ENCODE peak calls at places on chromosomes 16 and 17, in six cellular contexts. R is Karpas-422, A is HCT116, O is bronchial epithelial cell, M is cardiac muscle cell, Z is prostate gland. J is an unnamed sample. For H3K36me3, the result is how much of the 10 kb centered on the place peaks cover.

GRCh38 chr17:73293480-73293911 is 18.3 kb downstream of the CDC42EP4 start:
- DNase-seq in R (no peak), A (peak), O (peak), M (peak), Z (peak), J (no peak)

GRCh38 chr17:58303981-58304734 is 23.4 kb upstream of the MPO start:
- DNase-seq in R (peak), A (peak), O (peak), M (peak), Z (no peak), J (peak)

GRCh38 chr16:11668590-11669379 is 530 bp downstream of the SNN start:
- DNase-seq in R (no peak), A (no peak), O (no peak), M (no peak), Z (no peak), J (peak)

GRCh38 chr16:83713597-83713996 is 94.2 kb upstream of the HSBP1 start:
- DNase-seq in R (peak), A (no peak), O (no peak), M (no peak), Z (no peak), J (peak)

GRCh38 chr16:19001788-19002187 is 18.1 kb downstream of the TMC7 start:
- DNase-seq in R (no peak), A (no peak), O (peak), M (peak), Z (no peak), J (no peak)

GRCh38 chr16:24013733-24014645 is 178.2 kb downstream of the PRKCB start:
- DNase-seq in R (peak), A (no peak), O (no peak), M (no peak), Z (no peak), J (no peak)

GRCh38 chr17:13102477-13102876 is 84.7 kb upstream of the ELAC2 start:
- DNase-seq in R (peak), A (no peak), O (no peak), M (no peak), Z (no peak), J (no peak)

GRCh38 chr16:83245061-83245460 is 562.7 kb upstream of the HSBP1 start:
- DNase-seq in R (no peak), A (no peak), O (no peak), M (peak), Z (no peak), J (no peak)

GRCh38 chr16:19578378-19578851 is 22.9 kb downstream of the VPS35L start:
- DNase-seq in R (no peak), A (no peak), O (no peak), M (peak), Z (no peak), J (no peak)

GRCh38 chr17:78759203-78759968 is 22.7 kb downstream of the CYTH1 start:
- DNase-seq in R (peak), A (no peak), O (no peak), M (peak), Z (peak), J (no peak)

GRCh38 chr17:39866013-39866730 is 1.8 kb upstream of the ZPBP2 start:
- DNase-seq in R (no peak), A (no peak), O (no peak), M (no peak), Z (no peak), J (no peak)

GRCh38 chr17:16027708-16028584 is 28.3 kb downstream of the TTC19 start:
- DNase-seq in R (peak), A (peak), O (peak), M (peak), Z (no peak), J (no peak)

GRCh38 chr16:89042711-89043551 is 50.7 kb upstream of the ACSF3 start:
- DNase-seq in R (no peak), A (no peak), O (no peak), M (no peak), Z (no peak), J (no peak)

GRCh38 chr17:79739148-79740062 is 8.7 kb downstream of the ENPP7 start:
- DNase-seq in R (no peak), A (no peak), O (no peak), M (no peak), Z (peak), J (peak)

GRCh38 chr16:19810817-19811731 is 73.6 kb downstream of the GPRC5B start:
- DNase-seq in R (no peak), A (no peak), O (peak), M (peak), Z (no peak), J (no peak)

GRCh38 chr17:77924757-77925336 is 33.7 kb upstream of the TNRC6C start:
- DNase-seq in R (no peak), A (no peak), O (no peak), M (peak), Z (no peak), J (peak)

GRCh38 chr16:2213817-2214720 is 571 bp downstream of the PGP start:
- DNase-seq in R (peak), A (no peak), O (no peak), M (peak), Z (no peak), J (peak)

GRCh38 chr16:69888005-69888560 is 63.1 kb upstream of the CLEC18A start:
- DNase-seq in R (peak), A (no peak), O (no peak), M (no peak), Z (no peak), J (no peak)

GRCh38 chr16:22890976-22891375 is 77.0 kb downstream of the HS3ST2 start:
- DNase-seq in R (no peak), A (no peak), O (peak), M (no peak), Z (no peak), J (no peak)

GRCh38 chr17:79117905-79118487 is 43.4 kb downstream of the ENGASE start:
- DNase-seq in R (no peak), A (no peak), O (no peak), M (no peak), Z (no peak), J (no peak)

GRCh38 chr17:6187836-6188235 is 117.7 kb downstream of the WSCD1 start:
- DNase-seq in R (no peak), A (no peak), O (peak), M (no peak), Z (no peak), J (no peak)

GRCh38 chr16:63018581-63019223 is 982.5 kb upstream of the CDH8 start:
- DNase-seq in R (no peak), A (no peak), O (no peak), M (no peak), Z (no peak), J (no peak)

GRCh38 chr16:7644171-7644570 is 311.5 kb downstream of the RBFOX1 start:
- DNase-seq in R (no peak), A (no peak), O (no peak), M (no peak), Z (no peak), J (no peak)

GRCh38 chr17:68707032-68707431 is 105.9 kb upstream of the FAM20A start:
- DNase-seq in R (no peak), A (no peak), O (peak), M (peak), Z (no peak), J (no peak)

GRCh38 chr16:62954144-62955032 is 918.1 kb upstream of the CDH8 start:
- DNase-seq in R (no peak), A (no peak), O (no peak), M (no peak), Z (no peak), J (peak)

GRCh38 chr16:67652578-67653130 is 7.4 kb downstream of the ACD start:
- DNase-seq in R (no peak), A (peak), O (no peak), M (peak), Z (no peak), J (peak)

GRCh38 chr16:73166394-73166971 is 118.6 kb upstream of the ZFHX3 start:
- DNase-seq in R (no peak), A (no peak), O (no peak), M (peak), Z (no peak), J (peak)
- H3K4me3 ChIP-seq in R (no peak), A (no peak), O (no peak), M (no peak), Z (no peak), J (no peak)

DNA sequence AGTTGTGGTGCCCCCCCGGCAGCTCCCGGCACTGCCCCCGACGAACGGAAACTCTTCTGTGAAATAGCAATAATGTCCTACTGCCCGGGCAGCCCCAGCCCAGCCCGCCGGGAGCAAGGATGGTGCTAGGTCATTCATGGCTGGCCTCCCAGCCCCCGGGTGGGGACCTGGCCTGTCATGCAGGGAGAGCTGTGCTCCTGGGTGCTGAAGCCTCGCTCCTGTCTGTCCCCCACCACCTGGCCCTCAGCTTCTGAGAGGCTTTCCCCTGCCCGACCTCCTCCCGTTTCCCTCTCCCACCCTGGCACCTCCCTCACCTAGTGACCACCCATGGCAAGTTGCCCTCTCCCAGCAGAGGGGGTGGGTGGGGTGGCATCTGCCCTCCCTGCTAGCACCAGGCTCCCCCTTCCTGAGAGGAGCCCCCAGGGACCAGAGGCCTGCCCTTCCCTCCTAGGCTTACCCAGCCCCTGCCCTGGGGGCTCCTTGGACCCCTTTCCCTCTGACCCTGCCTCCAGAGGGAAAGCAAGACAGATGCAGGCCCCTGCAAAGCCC is 13.5 kb downstream of the PAM16 start:
- DNase-seq in R (no peak), A (no peak), O (no peak), M (no peak), Z (no peak), J (peak)
- H3K36me3 ChIP-seq in R (under half), A (under half), O (under half), M (under half), Z (under half), J (under half)

GRCh38 chr17:55577687-55578086 is 66.4 kb upstream of the SMIM36 start:
- DNase-seq in R (no peak), A (no peak), O (no peak), M (no peak), Z (no peak), J (no peak)
- H3K4me3 ChIP-seq in R (peak), A (no peak), O (no peak), M (no peak), Z (no peak), J (no peak)

GRCh38 chr16:29844575-29845331 is 18.3 kb downstream of the CDIPT start:
- DNase-seq in R (no peak), A (no peak), O (no peak), M (peak), Z (no peak), J (peak)
- H3K36me3 ChIP-seq in R (under half), A (under half), O (under half), M (under half), Z (under half), J (under half)

J was measured in H7.